ENCODE peak calls at places on chromosome 9, in four cellular contexts. V is HCT116, L is H1, I is HepG2. M is an unnamed sample.

GRCh38 chr9:101530076-101530711 is 3.5 kb upstream of the RNF20 start:
- DNase-seq in V (peak), L (peak), I (peak), M (peak)

GRCh38 chr9:36492849-36493248 is 79.8 kb upstream of the MELK start:
- DNase-seq in V (no peak), L (no peak), I (no peak), M (no peak)

GRCh38 chr9:79574716-79575242 is 3.0 kb downstream of the TLE4 start:
- DNase-seq in V (no peak), L (no peak), I (no peak), M (no peak)

GRCh38 chr9:110351009-110351467 is 13.4 kb upstream of the TXNDC8 start:
- DNase-seq in V (peak), L (no peak), I (no peak), M (peak)

GRCh38 chr9:35746583-35746982 is 2.4 kb downstream of the GBA2 start:
- DNase-seq in V (no peak), L (no peak), I (peak), M (no peak)

GRCh38 chr9:129006328-129007034 is 21.6 kb downstream of the SH3GLB2 start:
- DNase-seq in V (peak), L (peak), I (peak), M (peak)

GRCh38 chr9:128153947-128154695 is 4.9 kb downstream of the LCN2 start:
- DNase-seq in V (no peak), L (no peak), I (no peak), M (peak)

GRCh38 chr9:105864248-105864898 is 170.0 kb downstream of the TMEM38B start:
- DNase-seq in V (no peak), L (no peak), I (no peak), M (no peak)

GRCh38 chr9:38000332-38000731 is 68.7 kb downstream of the SHB start:
- DNase-seq in V (no peak), L (peak), I (no peak), M (peak)

GRCh38 chr9:96022445-96023031 is 147.0 kb downstream of the ERCC6L2 start:
- DNase-seq in V (no peak), L (peak), I (no peak), M (peak)

GRCh38 chr9:94773655-94774054 is 47.2 kb downstream of the AOPEP start:
- DNase-seq in V (no peak), L (no peak), I (no peak), M (no peak)

GRCh38 chr9:129471201-129472019 is 149.5 kb downstream of the C9orf50 start:
- DNase-seq in V (no peak), L (no peak), I (no peak), M (no peak)

GRCh38 chr9:112620998-112621694 is 96.8 kb downstream of the INIP start:
- DNase-seq in V (no peak), L (no peak), I (no peak), M (no peak)

GRCh38 chr9:119273325-119273904 is 95.8 kb downstream of the BRINP1 start:
- DNase-seq in V (no peak), L (no peak), I (no peak), M (no peak)

GRCh38 chr9:9998491-9999287 is 614.1 kb downstream of the PTPRD start:
- DNase-seq in V (no peak), L (no peak), I (peak), M (no peak)

GRCh38 chr9:8552732-8553131 is 753.2 kb upstream of the DMAC1 start:
- DNase-seq in V (no peak), L (no peak), I (no peak), M (no peak)

GRCh38 chr9:19252885-19253219 is 22.4 kb downstream of the DENND4C start:
- DNase-seq in V (no peak), L (no peak), I (no peak), M (no peak)

GRCh38 chr9:15430920-15431844 is 8.5 kb downstream of the SNAPC3 start:
- DNase-seq in V (no peak), L (no peak), I (no peak), M (no peak)

GRCh38 chr9:128146591-128147120 is 2.6 kb upstream of the LCN2 start:
- DNase-seq in V (no peak), L (no peak), I (no peak), M (no peak)

GRCh38 chr9:81411961-81412360 is 277.4 kb downstream of the TLE1 start:
- DNase-seq in V (no peak), L (no peak), I (no peak), M (no peak)

GRCh38 chr9:121840838-121841760 is 189.7 kb downstream of the DAB2IP start:
- DNase-seq in V (no peak), L (peak), I (no peak), M (no peak)

GRCh38 chr9:81737871-81738507 is 48.6 kb upstream of the TLE1 start:
- DNase-seq in V (peak), L (no peak), I (peak), M (no peak)

GRCh38 chr9:76441551-76442322 is 17.2 kb upstream of the GCNT1 start:
- DNase-seq in V (no peak), L (no peak), I (no peak), M (no peak)

GRCh38 chr9:119458068-119458467 is 88.8 kb upstream of the BRINP1 start:
- DNase-seq in V (no peak), L (no peak), I (no peak), M (no peak)

GRCh38 chr9:14366071-14366470 is 52.1 kb upstream of the NFIB start:
- DNase-seq in V (no peak), L (no peak), I (no peak), M (no peak)

GRCh38 chr9:105054488-105054887 is 126.5 kb upstream of the ABCA1 start:
- DNase-seq in V (no peak), L (no peak), I (peak), M (no peak)

GRCh38 chr9:116381350-116381749 is 227.8 kb downstream of the PAPPA start:
- DNase-seq in V (no peak), L (no peak), I (no peak), M (no peak)

GRCh38 chr9:85262333-85262732 is 479.4 kb downstream of the AGTPBP1 start:
- DNase-seq in V (no peak), L (no peak), I (no peak), M (no peak)

GRCh38 chr9:134293031-134293521 is 33.2 kb upstream of the RXRA start:
- DNase-seq in V (no peak), L (no peak), I (no peak), M (no peak)

GRCh38 chr9:99253772-99254431 is 31.8 kb downstream of the SEC61B start:
- DNase-seq in V (no peak), L (no peak), I (no peak), M (peak)

GRCh38 chr9:97388721-97389238 is 23.1 kb upstream of the TDRD7 start:
- DNase-seq in V (no peak), L (no peak), I (no peak), M (no peak)

GRCh38 chr9:87464110-87464991 is 33.3 kb upstream of the DAPK1 start:
- DNase-seq in V (no peak), L (no peak), I (no peak), M (no peak)

GRCh38 chr9:35956646-35957045 is 1.3 kb downstream of the OR2S2 start:
- DNase-seq in V (no peak), L (no peak), I (no peak), M (no peak)

GRCh38 chr9:110128664-110129329 is 79.2 kb downstream of the C9orf152 start:
- DNase-seq in V (no peak), L (no peak), I (no peak), M (no peak)

GRCh38 chr9:26264709-26265601 is 586.7 kb upstream of the TUSC1 start:
- DNase-seq in V (no peak), L (no peak), I (no peak), M (no peak)

GRCh38 chr9:38227656-38228055 is 158.6 kb upstream of the SHB start:
- DNase-seq in V (no peak), L (no peak), I (no peak), M (no peak)

GRCh38 chr9:97978706-97979105 is 4.4 kb upstream of the ANP32B start:
- DNase-seq in V (no peak), L (no peak), I (no peak), M (no peak)

GRCh38 chr9:4762889-4763521 is 22.0 kb upstream of the AK3 start:
- DNase-seq in V (no peak), L (peak), I (no peak), M (peak)

GRCh38 chr9:6184749-6185645 is 30.6 kb upstream of the IL33 start:
- DNase-seq in V (no peak), L (no peak), I (no peak), M (no peak)

GRCh38 chr9:107489687-107490605 is at the start of gene KLF4:
- DNase-seq in V (peak), L (peak), I (peak), M (peak)

GRCh38 chr9:107489144-107489673 is 360 bp downstream of the KLF4 start:
- DNase-seq in V (no peak), L (no peak), I (no peak), M (no peak)

GRCh38 chr9:107486674-107487520 is 2.7 kb downstream of the KLF4 start:
- DNase-seq in V (no peak), L (no peak), I (no peak), M (no peak)

GRCh38 chr9:107487521-107488399 is 1.8 kb downstream of the KLF4 start:
- DNase-seq in V (no peak), L (peak), I (no peak), M (no peak)

GRCh38 chr9:107488400-107489143 is 997 bp downstream of the KLF4 start:
- DNase-seq in V (no peak), L (peak), I (no peak), M (no peak)
- TF ChIP-seq POLR2A in V (no peak), L (no peak), I (no peak), M (no peak)

GRCh38 chr9:136312436-136312835 is 8.5 kb upstream of the CCDC187 start:
- DNase-seq in V (no peak), L (no peak), I (no peak), M (peak)
- TF ChIP-seq FOSL1 in V (no peak), L (no peak), I (no peak), M (no peak)

GRCh38 chr9:131237931-131238401 is 38.3 kb downstream of the FAM78A start:
- DNase-seq in V (no peak), L (peak), I (no peak), M (peak)
- TF ChIP-seq POLR2A in V (no peak), L (no peak), I (no peak), M (no peak)

GRCh38 chr9:127132375-127132774 is 9.9 kb upstream of the ANGPTL2 start:
- DNase-seq in V (no peak), L (no peak), I (no peak), M (no peak)

GRCh38 chr9:127131871-127132270 is 9.4 kb upstream of the ANGPTL2 start:
- DNase-seq in V (peak), L (no peak), I (no peak), M (no peak)

GRCh38 chr9:127132921-127133647 is 10.6 kb upstream of the ANGPTL2 start:
- DNase-seq in V (no peak), L (peak), I (no peak), M (no peak)

GRCh38 chr9:127135056-127135745 is 12.8 kb upstream of the ANGPTL2 start:
- DNase-seq in V (no peak), L (no peak), I (no peak), M (no peak)

GRCh38 chr9:127133739-127134167 is 11.3 kb upstream of the ANGPTL2 start:
- DNase-seq in V (no peak), L (no peak), I (no peak), M (no peak)
- TF ChIP-seq FOSL1 in V (no peak), L (no peak), I (no peak), M (no peak)

GRCh38 chr9:12855066-12855465 is 80.2 kb downstream of the LURAP1L start:
- DNase-seq in V (no peak), L (no peak), I (no peak), M (no peak)

GRCh38 chr9:12856608-12857007 is 81.8 kb downstream of the LURAP1L start:
- DNase-seq in V (no peak), L (no peak), I (no peak), M (no peak)

GRCh38 chr9:12853021-12853420 is 78.2 kb downstream of the LURAP1L start:
- DNase-seq in V (no peak), L (no peak), I (no peak), M (no peak)

GRCh38 chr9:12851331-12851730 is 76.5 kb downstream of the LURAP1L start:
- DNase-seq in V (no peak), L (no peak), I (no peak), M (no peak)

GRCh38 chr9:12854218-12854617 is 79.4 kb downstream of the LURAP1L start:
- DNase-seq in V (no peak), L (no peak), I (no peak), M (no peak)
- TF ChIP-seq POLR2A in V (no peak), L (no peak), I (no peak), M (no peak)

GRCh38 chr9:72006481-72006880 is 53.9 kb downstream of the C9orf57 start:
- DNase-seq in V (no peak), L (no peak), I (no peak), M (no peak)
- TF ChIP-seq FOSL1 in V (no peak), L (no peak), I (no peak), M (no peak)

GRCh38 chr9:13279284-13280162 is at the start of gene MPDZ:
- DNase-seq in V (no peak), L (peak), I (peak), M (peak)
- TF ChIP-seq POLR2A in V (no peak), L (peak), I (peak), M (no peak)

DNA sequence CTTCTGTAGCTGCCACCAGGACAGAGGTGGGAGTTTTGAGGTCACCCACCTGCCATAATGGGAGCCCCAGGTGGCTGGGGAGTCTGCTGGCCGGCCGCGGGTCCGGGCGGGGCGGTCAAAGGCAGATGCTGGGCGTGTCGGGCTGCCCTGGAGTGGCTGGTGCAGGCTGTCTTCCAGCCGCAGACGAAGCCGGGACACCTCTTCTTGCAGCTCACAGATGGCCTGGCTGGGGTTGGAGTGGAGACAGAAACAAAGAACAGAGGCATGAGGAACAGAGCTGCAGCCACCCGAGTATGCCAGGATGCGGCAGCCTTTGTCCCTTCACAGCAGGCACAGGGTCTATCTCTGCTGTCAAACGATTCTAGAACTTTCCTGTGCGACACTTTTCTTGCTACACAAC is 18.0 kb downstream of the ORM2 start:
- DNase-seq in V (no peak), L (no peak), I (no peak), M (no peak)
- TF ChIP-seq FOSL1 in V (no peak), L (no peak), I (no peak), M (no peak)

GRCh38 chr9:69097053-69097452 is 61.5 kb downstream of the FXN start:
- DNase-seq in V (no peak), L (no peak), I (no peak), M (no peak)
- TF ChIP-seq POLR2A in V (no peak), L (no peak), I (no peak), M (no peak)